ENCODE peak calls at places on chromosomes 11 and 22, in seven cellular contexts. R is CD4-positive, alpha-beta memory T cell; K is spleen; F is sciatic nerve; O is NCI-H446; X is WTC11; G is skeletal muscle cell. D is an unnamed sample.

GRCh38 chr11:130404727-130405126 is 23.7 kb downstream of the ADAMTS8 start:
- DNase-seq in R (no peak), K (no peak), F (no peak), O (no peak), X (no peak), G (no peak), D (no peak)

GRCh38 chr11:61820174-61820573 is 3.4 kb upstream of the FADS1 start:
- DNase-seq in R (no peak), K (no peak), F (no peak), O (no peak), X (no peak), G (no peak), D (no peak)

GRCh38 chr22:25692965-25693565 is 48.9 kb upstream of the MYO18B start:
- DNase-seq in R (no peak), K (no peak), F (no peak), O (no peak), X (no peak), G (no peak), D (no peak)

GRCh38 chr11:88631497-88631896 is 294.0 kb upstream of the CTSC start:
- DNase-seq in R (no peak), K (no peak), F (no peak), O (no peak), X (no peak), G (no peak), D (no peak)

GRCh38 chr22:18113680-18114394 is 3.2 kb downstream of the TUBA8 start:
- DNase-seq in R (no peak), K (peak), F (no peak), O (no peak), X (no peak), G (no peak), D (no peak)

GRCh38 chr11:27875480-27876208 is 175.4 kb upstream of the BDNF start:
- DNase-seq in R (no peak), K (no peak), F (no peak), O (no peak), X (no peak), G (no peak), D (no peak)

GRCh38 chr11:73570415-73571114 is 27.3 kb downstream of the FAM168A start:
- DNase-seq in R (no peak), K (no peak), F (no peak), O (no peak), X (no peak), G (peak), D (no peak)

GRCh38 chr11:33712436-33712835 is 11.8 kb upstream of the C11orf91 start:
- DNase-seq in R (no peak), K (no peak), F (no peak), O (no peak), X (no peak), G (no peak), D (no peak)

GRCh38 chr11:95849087-95849825 is 59.0 kb downstream of the CEP57 start:
- DNase-seq in R (no peak), K (no peak), F (no peak), O (peak), X (peak), G (peak), D (no peak)

GRCh38 chr22:24975813-24976341 is 23.4 kb downstream of the KIAA1671 start:
- DNase-seq in R (no peak), K (no peak), F (peak), O (no peak), X (no peak), G (no peak), D (no peak)

GRCh38 chr11:96124155-96124554 is 200.2 kb upstream of the MTMR2 start:
- DNase-seq in R (no peak), K (no peak), F (no peak), O (no peak), X (no peak), G (no peak), D (no peak)

GRCh38 chr22:27283714-27284113 is 517.8 kb downstream of the MN1 start:
- DNase-seq in R (no peak), K (no peak), F (no peak), O (no peak), X (no peak), G (no peak), D (no peak)

GRCh38 chr11:10628506-10629236 is 60.2 kb upstream of the LYVE1 start:
- DNase-seq in R (no peak), K (peak), F (peak), O (no peak), X (no peak), G (no peak), D (no peak)

GRCh38 chr22:23793326-23793725 is 6.6 kb downstream of the SMARCB1 start:
- DNase-seq in R (no peak), K (peak), F (no peak), O (no peak), X (no peak), G (no peak), D (no peak)

GRCh38 chr11:30816959-30817880 is 231.1 kb upstream of the MPPED2 start:
- DNase-seq in R (no peak), K (no peak), F (no peak), O (no peak), X (no peak), G (no peak), D (no peak)

GRCh38 chr11:9748361-9748970 is 84.6 kb downstream of the SWAP70 start:
- DNase-seq in R (peak), K (no peak), F (no peak), O (peak), X (peak), G (no peak), D (no peak)

GRCh38 chr11:117520201-117520600 is 192.5 kb downstream of the CEP164 start:
- DNase-seq in R (no peak), K (no peak), F (no peak), O (no peak), X (no peak), G (no peak), D (no peak)

D was measured in mesenteric fat pad.